ENCODE peak calls at places on chromosomes 5 and 9, in nine cellular contexts. One of them, this sample, is unnamed.
A peak's percentile ranks its signal among the peaks of the same experiment; 100 is the strongest.

GRCh38 chr5:40904205-40904993 is 4.9 kb upstream of the C7 start:
- DNase-seq in stimulated activated CD4-positive, alpha-beta T cell treated with anti-CD3 and anti-CD28 coated beads, Interleukin-2, amount 100 ng/mL, for 48 hours: peak; percentile 32
- DNase-seq in tibial artery: peak; percentile 79
- DNase-seq in transverse colon: peak; percentile 70
- DNase-seq in NCI-H460: peak; percentile 58
- DNase-seq in fibroblast of lung: peak; percentile 89
- DNase-seq in NCI-H1105 treated with DMSO at 0.1 percent for 48 hours: peak; percentile 44
- DNase-seq in activated CD4-positive, alpha-beta T cell treated with anti-CD3 and anti-CD28 coated beads, Interleukin-2, amount 50 U/mL, for 48 hours: peak; percentile 20
- DNase-seq in ecto neural progenitor cell: peak; percentile 75
- DNase-seq in this sample: peak; percentile 17

GRCh38 chr9:133572821-133573361 is 36.3 kb downstream of the FAM163B start:
- DNase-seq in stimulated activated CD4-positive, alpha-beta T cell treated with anti-CD3 and anti-CD28 coated beads, Interleukin-2, amount 100 ng/mL, for 48 hours: no peak
- DNase-seq in tibial artery: no peak
- DNase-seq in transverse colon: peak; percentile 43
- DNase-seq in NCI-H460: no peak
- DNase-seq in fibroblast of lung: no peak
- DNase-seq in NCI-H1105 treated with DMSO at 0.1 percent for 48 hours: peak; percentile 46
- DNase-seq in activated CD4-positive, alpha-beta T cell treated with anti-CD3 and anti-CD28 coated beads, Interleukin-2, amount 50 U/mL, for 48 hours: no peak
- DNase-seq in ecto neural progenitor cell: no peak
- DNase-seq in this sample: peak; percentile 89

GRCh38 chr5:66671305-66671704 is 75.1 kb downstream of the MAST4 start:
- DNase-seq in stimulated activated CD4-positive, alpha-beta T cell treated with anti-CD3 and anti-CD28 coated beads, Interleukin-2, amount 100 ng/mL, for 48 hours: no peak
- DNase-seq in tibial artery: no peak
- DNase-seq in transverse colon: no peak
- DNase-seq in NCI-H460: no peak
- DNase-seq in fibroblast of lung: peak; percentile 8
- DNase-seq in NCI-H1105 treated with DMSO at 0.1 percent for 48 hours: no peak
- DNase-seq in activated CD4-positive, alpha-beta T cell treated with anti-CD3 and anti-CD28 coated beads, Interleukin-2, amount 50 U/mL, for 48 hours: no peak
- DNase-seq in ecto neural progenitor cell: no peak
- DNase-seq in this sample: no peak

GRCh38 chr5:139037732-139038131 is 160.4 kb downstream of the SIL1 start:
- DNase-seq in stimulated activated CD4-positive, alpha-beta T cell treated with anti-CD3 and anti-CD28 coated beads, Interleukin-2, amount 100 ng/mL, for 48 hours: no peak
- DNase-seq in tibial artery: no peak
- DNase-seq in transverse colon: no peak
- DNase-seq in NCI-H460: no peak
- DNase-seq in fibroblast of lung: no peak
- DNase-seq in NCI-H1105 treated with DMSO at 0.1 percent for 48 hours: no peak
- DNase-seq in activated CD4-positive, alpha-beta T cell treated with anti-CD3 and anti-CD28 coated beads, Interleukin-2, amount 50 U/mL, for 48 hours: no peak
- DNase-seq in ecto neural progenitor cell: peak; percentile 9
- DNase-seq in this sample: no peak

GRCh38 chr9:77843088-77843985 is 188.3 kb downstream of the GNAQ start:
- DNase-seq in stimulated activated CD4-positive, alpha-beta T cell treated with anti-CD3 and anti-CD28 coated beads, Interleukin-2, amount 100 ng/mL, for 48 hours: no peak
- DNase-seq in tibial artery: no peak
- DNase-seq in transverse colon: no peak
- DNase-seq in NCI-H460: no peak
- DNase-seq in fibroblast of lung: no peak
- DNase-seq in NCI-H1105 treated with DMSO at 0.1 percent for 48 hours: no peak
- DNase-seq in activated CD4-positive, alpha-beta T cell treated with anti-CD3 and anti-CD28 coated beads, Interleukin-2, amount 50 U/mL, for 48 hours: no peak
- DNase-seq in ecto neural progenitor cell: no peak
- DNase-seq in this sample: no peak

GRCh38 chr9:113857875-113858274 is 18.2 kb upstream of the ZNF618 start:
- DNase-seq in stimulated activated CD4-positive, alpha-beta T cell treated with anti-CD3 and anti-CD28 coated beads, Interleukin-2, amount 100 ng/mL, for 48 hours: no peak
- DNase-seq in tibial artery: peak; percentile 31
- DNase-seq in transverse colon: peak; percentile 13
- DNase-seq in NCI-H460: no peak
- DNase-seq in fibroblast of lung: no peak
- DNase-seq in NCI-H1105 treated with DMSO at 0.1 percent for 48 hours: no peak
- DNase-seq in activated CD4-positive, alpha-beta T cell treated with anti-CD3 and anti-CD28 coated beads, Interleukin-2, amount 50 U/mL, for 48 hours: no peak
- DNase-seq in ecto neural progenitor cell: no peak
- DNase-seq in this sample: no peak

GRCh38 chr5:168334161-168335094 is 43.0 kb downstream of the WWC1 start:
- DNase-seq in stimulated activated CD4-positive, alpha-beta T cell treated with anti-CD3 and anti-CD28 coated beads, Interleukin-2, amount 100 ng/mL, for 48 hours: no peak
- DNase-seq in tibial artery: no peak
- DNase-seq in transverse colon: no peak
- DNase-seq in NCI-H460: no peak
- DNase-seq in fibroblast of lung: peak; percentile 27
- DNase-seq in NCI-H1105 treated with DMSO at 0.1 percent for 48 hours: no peak
- DNase-seq in activated CD4-positive, alpha-beta T cell treated with anti-CD3 and anti-CD28 coated beads, Interleukin-2, amount 50 U/mL, for 48 hours: no peak
- DNase-seq in ecto neural progenitor cell: peak; percentile 85
- DNase-seq in this sample: peak; percentile 70

GRCh38 chr9:133798160-133798559 is 60.0 kb upstream of the SARDH start:
- DNase-seq in stimulated activated CD4-positive, alpha-beta T cell treated with anti-CD3 and anti-CD28 coated beads, Interleukin-2, amount 100 ng/mL, for 48 hours: no peak
- DNase-seq in tibial artery: no peak
- DNase-seq in transverse colon: no peak
- DNase-seq in NCI-H460: no peak
- DNase-seq in fibroblast of lung: no peak
- DNase-seq in NCI-H1105 treated with DMSO at 0.1 percent for 48 hours: no peak
- DNase-seq in activated CD4-positive, alpha-beta T cell treated with anti-CD3 and anti-CD28 coated beads, Interleukin-2, amount 50 U/mL, for 48 hours: no peak
- DNase-seq in ecto neural progenitor cell: no peak
- DNase-seq in this sample: no peak

GRCh38 chr9:19255821-19256220 is 25.3 kb downstream of the DENND4C start:
- DNase-seq in stimulated activated CD4-positive, alpha-beta T cell treated with anti-CD3 and anti-CD28 coated beads, Interleukin-2, amount 100 ng/mL, for 48 hours: no peak
- DNase-seq in tibial artery: no peak
- DNase-seq in transverse colon: no peak
- DNase-seq in NCI-H460: no peak
- DNase-seq in fibroblast of lung: no peak
- DNase-seq in NCI-H1105 treated with DMSO at 0.1 percent for 48 hours: no peak
- DNase-seq in activated CD4-positive, alpha-beta T cell treated with anti-CD3 and anti-CD28 coated beads, Interleukin-2, amount 50 U/mL, for 48 hours: no peak
- DNase-seq in ecto neural progenitor cell: no peak
- DNase-seq in this sample: no peak

GRCh38 chr5:159850192-159850573 is 66.1 kb upstream of the ADRA1B start:
- DNase-seq in stimulated activated CD4-positive, alpha-beta T cell treated with anti-CD3 and anti-CD28 coated beads, Interleukin-2, amount 100 ng/mL, for 48 hours: no peak
- DNase-seq in tibial artery: peak; percentile 41
- DNase-seq in transverse colon: peak; percentile 18
- DNase-seq in NCI-H460: no peak
- DNase-seq in fibroblast of lung: peak; percentile 37
- DNase-seq in NCI-H1105 treated with DMSO at 0.1 percent for 48 hours: no peak
- DNase-seq in activated CD4-positive, alpha-beta T cell treated with anti-CD3 and anti-CD28 coated beads, Interleukin-2, amount 50 U/mL, for 48 hours: no peak
- DNase-seq in ecto neural progenitor cell: no peak
- DNase-seq in this sample: peak; percentile 55

GRCh38 chr5:5432020-5432707 is 9.7 kb downstream of the ICE1 start:
- DNase-seq in stimulated activated CD4-positive, alpha-beta T cell treated with anti-CD3 and anti-CD28 coated beads, Interleukin-2, amount 100 ng/mL, for 48 hours: no peak
- DNase-seq in tibial artery: no peak
- DNase-seq in transverse colon: no peak
- DNase-seq in NCI-H460: no peak
- DNase-seq in fibroblast of lung: peak; percentile 44
- DNase-seq in NCI-H1105 treated with DMSO at 0.1 percent for 48 hours: no peak
- DNase-seq in activated CD4-positive, alpha-beta T cell treated with anti-CD3 and anti-CD28 coated beads, Interleukin-2, amount 50 U/mL, for 48 hours: no peak
- DNase-seq in ecto neural progenitor cell: no peak
- DNase-seq in this sample: no peak

GRCh38 chr5:96200611-96201010 is 232.4 kb downstream of the PCSK1 start:
- DNase-seq in stimulated activated CD4-positive, alpha-beta T cell treated with anti-CD3 and anti-CD28 coated beads, Interleukin-2, amount 100 ng/mL, for 48 hours: no peak
- DNase-seq in tibial artery: no peak
- DNase-seq in transverse colon: peak; percentile 22
- DNase-seq in NCI-H460: no peak
- DNase-seq in fibroblast of lung: no peak
- DNase-seq in NCI-H1105 treated with DMSO at 0.1 percent for 48 hours: no peak
- DNase-seq in activated CD4-positive, alpha-beta T cell treated with anti-CD3 and anti-CD28 coated beads, Interleukin-2, amount 50 U/mL, for 48 hours: no peak
- DNase-seq in ecto neural progenitor cell: no peak
- DNase-seq in this sample: no peak

GRCh38 chr9:5838884-5839571 is 6.1 kb upstream of the ERMP1 start:
- DNase-seq in stimulated activated CD4-positive, alpha-beta T cell treated with anti-CD3 and anti-CD28 coated beads, Interleukin-2, amount 100 ng/mL, for 48 hours: no peak
- DNase-seq in tibial artery: no peak
- DNase-seq in transverse colon: peak; percentile 71
- DNase-seq in NCI-H460: peak; percentile 56
- DNase-seq in fibroblast of lung: peak; percentile 31
- DNase-seq in NCI-H1105 treated with DMSO at 0.1 percent for 48 hours: no peak
- DNase-seq in activated CD4-positive, alpha-beta T cell treated with anti-CD3 and anti-CD28 coated beads, Interleukin-2, amount 50 U/mL, for 48 hours: no peak
- DNase-seq in ecto neural progenitor cell: no peak
- DNase-seq in this sample: peak; percentile 62

GRCh38 chr5:143842920-143843319 is 31.0 kb downstream of the HMHB1 start:
- DNase-seq in stimulated activated CD4-positive, alpha-beta T cell treated with anti-CD3 and anti-CD28 coated beads, Interleukin-2, amount 100 ng/mL, for 48 hours: no peak
- DNase-seq in tibial artery: no peak
- DNase-seq in transverse colon: no peak
- DNase-seq in NCI-H460: no peak
- DNase-seq in fibroblast of lung: no peak
- DNase-seq in NCI-H1105 treated with DMSO at 0.1 percent for 48 hours: no peak
- DNase-seq in activated CD4-positive, alpha-beta T cell treated with anti-CD3 and anti-CD28 coated beads, Interleukin-2, amount 50 U/mL, for 48 hours: no peak
- DNase-seq in ecto neural progenitor cell: no peak
- DNase-seq in this sample: no peak

GRCh38 chr9:71637433-71637832 is 130.9 kb downstream of the CEMIP2 start:
- DNase-seq in stimulated activated CD4-positive, alpha-beta T cell treated with anti-CD3 and anti-CD28 coated beads, Interleukin-2, amount 100 ng/mL, for 48 hours: no peak
- DNase-seq in tibial artery: no peak
- DNase-seq in transverse colon: no peak
- DNase-seq in NCI-H460: no peak
- DNase-seq in fibroblast of lung: no peak
- DNase-seq in NCI-H1105 treated with DMSO at 0.1 percent for 48 hours: no peak
- DNase-seq in activated CD4-positive, alpha-beta T cell treated with anti-CD3 and anti-CD28 coated beads, Interleukin-2, amount 50 U/mL, for 48 hours: no peak
- DNase-seq in ecto neural progenitor cell: no peak
- DNase-seq in this sample: no peak

GRCh38 chr5:132070460-132071337 is 2.9 kb upstream of the CSF2 start:
- DNase-seq in stimulated activated CD4-positive, alpha-beta T cell treated with anti-CD3 and anti-CD28 coated beads, Interleukin-2, amount 100 ng/mL, for 48 hours: peak; percentile 43
- DNase-seq in tibial artery: no peak
- DNase-seq in transverse colon: no peak
- DNase-seq in NCI-H460: no peak
- DNase-seq in fibroblast of lung: peak; percentile 29
- DNase-seq in NCI-H1105 treated with DMSO at 0.1 percent for 48 hours: no peak
- DNase-seq in activated CD4-positive, alpha-beta T cell treated with anti-CD3 and anti-CD28 coated beads, Interleukin-2, amount 50 U/mL, for 48 hours: peak; percentile 74
- DNase-seq in ecto neural progenitor cell: no peak
- DNase-seq in this sample: no peak

GRCh38 chr5:67815455-67816391 is 399.8 kb upstream of the PIK3R1 start:
- DNase-seq in stimulated activated CD4-positive, alpha-beta T cell treated with anti-CD3 and anti-CD28 coated beads, Interleukin-2, amount 100 ng/mL, for 48 hours: no peak
- DNase-seq in tibial artery: peak; percentile 64
- DNase-seq in transverse colon: no peak
- DNase-seq in NCI-H460: no peak
- DNase-seq in fibroblast of lung: peak; percentile 63
- DNase-seq in NCI-H1105 treated with DMSO at 0.1 percent for 48 hours: no peak
- DNase-seq in activated CD4-positive, alpha-beta T cell treated with anti-CD3 and anti-CD28 coated beads, Interleukin-2, amount 50 U/mL, for 48 hours: no peak
- DNase-seq in ecto neural progenitor cell: no peak
- DNase-seq in this sample: no peak

GRCh38 chr5:169112016-169112415 is 188.9 kb downstream of the SLIT3 start:
- DNase-seq in stimulated activated CD4-positive, alpha-beta T cell treated with anti-CD3 and anti-CD28 coated beads, Interleukin-2, amount 100 ng/mL, for 48 hours: no peak
- DNase-seq in tibial artery: no peak
- DNase-seq in transverse colon: no peak
- DNase-seq in NCI-H460: no peak
- DNase-seq in fibroblast of lung: no peak
- DNase-seq in NCI-H1105 treated with DMSO at 0.1 percent for 48 hours: no peak
- DNase-seq in activated CD4-positive, alpha-beta T cell treated with anti-CD3 and anti-CD28 coated beads, Interleukin-2, amount 50 U/mL, for 48 hours: no peak
- DNase-seq in ecto neural progenitor cell: no peak
- DNase-seq in this sample: no peak

GRCh38 chr9:96186601-96187011 is 115.4 kb downstream of the HSD17B3 start:
- DNase-seq in stimulated activated CD4-positive, alpha-beta T cell treated with anti-CD3 and anti-CD28 coated beads, Interleukin-2, amount 100 ng/mL, for 48 hours: no peak
- DNase-seq in tibial artery: no peak
- DNase-seq in transverse colon: peak; percentile 75
- DNase-seq in NCI-H460: no peak
- DNase-seq in fibroblast of lung: peak; percentile 26
- DNase-seq in NCI-H1105 treated with DMSO at 0.1 percent for 48 hours: no peak
- DNase-seq in activated CD4-positive, alpha-beta T cell treated with anti-CD3 and anti-CD28 coated beads, Interleukin-2, amount 50 U/mL, for 48 hours: no peak
- DNase-seq in ecto neural progenitor cell: peak; percentile 84
- DNase-seq in this sample: peak; percentile 87

GRCh38 chr9:86098793-86099694 is at the start of gene GOLM1:
- DNase-seq in stimulated activated CD4-positive, alpha-beta T cell treated with anti-CD3 and anti-CD28 coated beads, Interleukin-2, amount 100 ng/mL, for 48 hours: peak; percentile 27
- DNase-seq in tibial artery: peak; percentile 30
- DNase-seq in transverse colon: peak; percentile 61
- DNase-seq in NCI-H460: peak; percentile 61
- DNase-seq in fibroblast of lung: peak; percentile 58
- DNase-seq in NCI-H1105 treated with DMSO at 0.1 percent for 48 hours: peak; percentile 47
- DNase-seq in activated CD4-positive, alpha-beta T cell treated with anti-CD3 and anti-CD28 coated beads, Interleukin-2, amount 50 U/mL, for 48 hours: peak; percentile 41
- DNase-seq in ecto neural progenitor cell: peak; percentile 74
- DNase-seq in this sample: peak; percentile 55

GRCh38 chr9:137243626-137244485 is 2.8 kb downstream of the TUBB4B start:
- DNase-seq in stimulated activated CD4-positive, alpha-beta T cell treated with anti-CD3 and anti-CD28 coated beads, Interleukin-2, amount 100 ng/mL, for 48 hours: no peak
- DNase-seq in tibial artery: no peak
- DNase-seq in transverse colon: peak; percentile 52
- DNase-seq in NCI-H460: no peak
- DNase-seq in fibroblast of lung: no peak
- DNase-seq in NCI-H1105 treated with DMSO at 0.1 percent for 48 hours: no peak
- DNase-seq in activated CD4-positive, alpha-beta T cell treated with anti-CD3 and anti-CD28 coated beads, Interleukin-2, amount 50 U/mL, for 48 hours: no peak
- DNase-seq in ecto neural progenitor cell: no peak
- DNase-seq in this sample: no peak

GRCh38 chr5:153357493-153358112 is 132.9 kb upstream of the GRIA1 start:
- DNase-seq in stimulated activated CD4-positive, alpha-beta T cell treated with anti-CD3 and anti-CD28 coated beads, Interleukin-2, amount 100 ng/mL, for 48 hours: no peak
- DNase-seq in tibial artery: no peak
- DNase-seq in transverse colon: no peak
- DNase-seq in NCI-H460: no peak
- DNase-seq in fibroblast of lung: no peak
- DNase-seq in NCI-H1105 treated with DMSO at 0.1 percent for 48 hours: no peak
- DNase-seq in activated CD4-positive, alpha-beta T cell treated with anti-CD3 and anti-CD28 coated beads, Interleukin-2, amount 50 U/mL, for 48 hours: no peak
- DNase-seq in ecto neural progenitor cell: no peak
- DNase-seq in this sample: no peak

GRCh38 chr5:132267931-132268501 is 10.5 kb downstream of the PDLIM4 start:
- DNase-seq in stimulated activated CD4-positive, alpha-beta T cell treated with anti-CD3 and anti-CD28 coated beads, Interleukin-2, amount 100 ng/mL, for 48 hours: no peak
- DNase-seq in tibial artery: no peak
- DNase-seq in transverse colon: no peak
- DNase-seq in NCI-H460: no peak
- DNase-seq in fibroblast of lung: no peak
- DNase-seq in NCI-H1105 treated with DMSO at 0.1 percent for 48 hours: no peak
- DNase-seq in activated CD4-positive, alpha-beta T cell treated with anti-CD3 and anti-CD28 coated beads, Interleukin-2, amount 50 U/mL, for 48 hours: no peak
- DNase-seq in ecto neural progenitor cell: no peak
- DNase-seq in this sample: no peak

GRCh38 chr5:163473613-163474243 is 13.3 kb downstream of the HMMR start:
- DNase-seq in stimulated activated CD4-positive, alpha-beta T cell treated with anti-CD3 and anti-CD28 coated beads, Interleukin-2, amount 100 ng/mL, for 48 hours: no peak
- DNase-seq in tibial artery: no peak
- DNase-seq in transverse colon: no peak
- DNase-seq in NCI-H460: no peak
- DNase-seq in fibroblast of lung: peak; percentile 60
- DNase-seq in NCI-H1105 treated with DMSO at 0.1 percent for 48 hours: no peak
- DNase-seq in activated CD4-positive, alpha-beta T cell treated with anti-CD3 and anti-CD28 coated beads, Interleukin-2, amount 50 U/mL, for 48 hours: no peak
- DNase-seq in ecto neural progenitor cell: no peak
- DNase-seq in this sample: no peak

This sample was measured in thyroid gland.